ENCODE peak calls at places on chromosomes 5 and 9, in seven cellular contexts. B is mesendoderm, L is GM23248, V is adrenal gland, X is tibial nerve, O is PC-9, Z is neuronal stem cell. M is an unnamed sample.

GRCh38 chr5:141419074-141419880 is 1.6 kb upstream of the PCDHGA11 start:
- DNase-seq in B (no peak), O (no peak), Z (no peak), V (no peak), X (no peak), L (no peak), M (no peak)

GRCh38 chr5:120096413-120096812 is 367.7 kb upstream of the PRR16 start:
- DNase-seq in B (no peak), L (peak; percentile 59), O (no peak), V (no peak), X (no peak), Z (no peak), M (no peak)

GRCh38 chr5:176589039-176589769 is 20.8 kb downstream of the GPRIN1 start:
- DNase-seq in L (no peak), X (no peak), O (no peak), Z (no peak), B (no peak), V (no peak), M (no peak)

GRCh38 chr5:4082966-4083564 is 487.4 kb downstream of the IRX1 start:
- DNase-seq in Z (no peak), X (no peak), B (no peak), O (no peak), V (no peak), L (no peak), M (no peak)

GRCh38 chr5:89560724-89561123 is 677.7 kb upstream of the MEF2C start:
- DNase-seq in B (peak; percentile 22), O (no peak), L (no peak), Z (no peak), X (no peak), V (no peak), M (no peak)

GRCh38 chr5:23631283-23632045 is 124.1 kb downstream of the PRDM9 start:
- DNase-seq in X (no peak), Z (no peak), O (peak; percentile 64), V (no peak), L (peak; percentile 49), B (no peak), M (no peak)

GRCh38 chr9:98882569-98882923 is 61.2 kb upstream of the COL15A1 start:
- DNase-seq in V (no peak), Z (no peak), O (no peak), B (no peak), L (no peak), X (no peak), M (no peak)

GRCh38 chr9:70679845-70680244 is 265.4 kb upstream of the KLF9 start:
- DNase-seq in B (no peak), L (peak; percentile 35), V (peak; percentile 8), O (no peak), X (no peak), Z (no peak), M (no peak)

GRCh38 chr5:97124335-97124734 is 18.1 kb downstream of the LIX1 start:
- DNase-seq in Z (no peak), O (peak; percentile 33), V (no peak), L (no peak), X (no peak), B (peak; percentile 79), M (no peak)

GRCh38 chr5:132420706-132421272 is 51.3 kb downstream of the SLC22A5 start:
- DNase-seq in O (no peak), V (no peak), X (no peak), Z (no peak), L (peak; percentile 18), B (no peak), M (no peak)

GRCh38 chr9:96299823-96300222 is 2.2 kb downstream of the HSD17B3 start:
- DNase-seq in L (peak; percentile 6), X (no peak), V (no peak), O (peak; percentile 12), B (no peak), Z (no peak), M (no peak)

GRCh38 chr5:174581483-174581882 is 142.9 kb upstream of the MSX2 start:
- DNase-seq in V (peak; percentile 20), X (no peak), Z (peak; percentile 26), O (no peak), B (peak; percentile 85), L (peak; percentile 49), M (no peak)

GRCh38 chr9:83043583-83043982 is 19.4 kb downstream of the RASEF start:
- DNase-seq in V (no peak), Z (no peak), B (no peak), O (no peak), L (peak; percentile 13), X (no peak), M (no peak)

GRCh38 chr9:119053070-119053469 is 316.2 kb downstream of the BRINP1 start:
- DNase-seq in X (no peak), Z (no peak), L (no peak), V (no peak), O (no peak), B (no peak), M (no peak)

GRCh38 chr5:38105231-38105570 is 153.2 kb upstream of the EGFLAM start:
- DNase-seq in X (no peak), O (no peak), L (no peak), B (no peak), Z (no peak), V (no peak), M (no peak)

GRCh38 chr5:31192442-31192841 is 1.0 kb upstream of the CDH6 start:
- DNase-seq in X (no peak), O (no peak), B (no peak), V (no peak), L (no peak), Z (no peak), M (no peak)

GRCh38 chr9:70477907-70478480 is 63.5 kb upstream of the KLF9 start:
- DNase-seq in X (no peak), V (no peak), O (no peak), L (no peak), Z (no peak), B (no peak), M (no peak)

GRCh38 chr5:133430095-133430494 is 182.2 kb downstream of the FSTL4 start:
- DNase-seq in L (no peak), B (no peak), Z (no peak), V (no peak), X (no peak), O (no peak), M (no peak)

GRCh38 chr5:158461240-158461854 is 602.4 kb upstream of the CLINT1 start:
- DNase-seq in Z (no peak), V (peak; percentile 15), L (no peak), X (peak; percentile 22), B (no peak), O (no peak), M (peak; percentile 26)

GRCh38 chr5:125411163-125412050 is 665.0 kb upstream of the ZNF608 start:
- DNase-seq in V (peak; percentile 66), B (peak; percentile 52), O (no peak), X (peak; percentile 13), L (peak; percentile 19), Z (no peak), M (no peak)

GRCh38 chr9:38380230-38380871 is 12.2 kb upstream of the ALDH1B1 start:
- DNase-seq in B (peak; percentile 61), V (no peak), X (no peak), O (no peak), Z (no peak), L (peak; percentile 45), M (no peak)

GRCh38 chr5:167425161-167425560 is 866.3 kb upstream of the WWC1 start:
- DNase-seq in X (no peak), Z (no peak), L (no peak), V (no peak), O (no peak), B (peak; percentile 67), M (no peak)

GRCh38 chr9:115675834-115676233 is 477.8 kb upstream of the PAPPA start:
- DNase-seq in X (no peak), O (no peak), V (no peak), B (no peak), L (no peak), Z (no peak), M (no peak)

GRCh38 chr9:30197954-30198353 is 2186.5 kb upstream of the ACO1 start:
- DNase-seq in O (peak; percentile 22), L (no peak), X (no peak), V (no peak), Z (no peak), B (peak; percentile 40), M (no peak)

GRCh38 chr5:176660530-176660859 is 13.2 kb downstream of the TSPAN17 start:
- DNase-seq in O (no peak), X (no peak), L (no peak), Z (no peak), B (no peak), V (no peak), M (no peak)

GRCh38 chr5:55226934-55227737 is at the start of gene MCIDAS:
- DNase-seq in X (no peak), B (peak; percentile 85), O (peak; percentile 66), L (peak; percentile 70), Z (peak; percentile 70), V (peak; percentile 19), M (peak; percentile 70)

GRCh38 chr9:78575041-78575440 is 278.1 kb downstream of the PSAT1 start:
- DNase-seq in Z (peak; percentile 37), X (no peak), B (peak; percentile 26), V (no peak), O (no peak), L (no peak), M (no peak)

GRCh38 chr9:15293084-15293483 is 13.9 kb downstream of the TTC39B start:
- DNase-seq in L (no peak), B (no peak), O (no peak), X (no peak), Z (no peak), V (no peak), M (no peak)
- H3K4me1 ChIP-seq in L (peaks cover 33% of the 10 kb centered on the region), B (peaks cover 14% of the 10 kb centered on the region), O (peaks cover 17% of the 10 kb centered on the region), X (peaks cover 27% of the 10 kb centered on the region), Z (peaks cover 9% of the 10 kb centered on the region), V (peaks cover 32% of the 10 kb centered on the region), M (peaks cover 12% of the 10 kb centered on the region)

GRCh38 chr9:7976167-7976755 is 176.7 kb upstream of the DMAC1 start:
- DNase-seq in X (no peak), O (no peak), L (no peak), V (no peak), B (no peak), Z (no peak), M (no peak)
- H3K4me1 ChIP-seq in X (peaks cover 16% of the 10 kb centered on the region), O (no peaks in the 10 kb centered on the region), L (no peaks in the 10 kb centered on the region), V (no peaks in the 10 kb centered on the region), B (peaks cover 2% of the 10 kb centered on the region), Z (peaks cover 12% of the 10 kb centered on the region), M (no peaks in the 10 kb centered on the region)

GRCh38 chr5:172680921-172681320 is 39.9 kb downstream of the NEURL1B start:
- DNase-seq in V (no peak), Z (no peak), B (peak; percentile 36), O (no peak), L (no peak), X (no peak), M (no peak)
- H3K4me1 ChIP-seq in V (peaks cover 34% of the 10 kb centered on the region), Z (no peaks in the 10 kb centered on the region), B (no peaks in the 10 kb centered on the region), O (peaks cover 3% of the 10 kb centered on the region), L (no peaks in the 10 kb centered on the region), X (peaks cover 9% of the 10 kb centered on the region), M (peaks cover 16% of the 10 kb centered on the region)

DNA sequence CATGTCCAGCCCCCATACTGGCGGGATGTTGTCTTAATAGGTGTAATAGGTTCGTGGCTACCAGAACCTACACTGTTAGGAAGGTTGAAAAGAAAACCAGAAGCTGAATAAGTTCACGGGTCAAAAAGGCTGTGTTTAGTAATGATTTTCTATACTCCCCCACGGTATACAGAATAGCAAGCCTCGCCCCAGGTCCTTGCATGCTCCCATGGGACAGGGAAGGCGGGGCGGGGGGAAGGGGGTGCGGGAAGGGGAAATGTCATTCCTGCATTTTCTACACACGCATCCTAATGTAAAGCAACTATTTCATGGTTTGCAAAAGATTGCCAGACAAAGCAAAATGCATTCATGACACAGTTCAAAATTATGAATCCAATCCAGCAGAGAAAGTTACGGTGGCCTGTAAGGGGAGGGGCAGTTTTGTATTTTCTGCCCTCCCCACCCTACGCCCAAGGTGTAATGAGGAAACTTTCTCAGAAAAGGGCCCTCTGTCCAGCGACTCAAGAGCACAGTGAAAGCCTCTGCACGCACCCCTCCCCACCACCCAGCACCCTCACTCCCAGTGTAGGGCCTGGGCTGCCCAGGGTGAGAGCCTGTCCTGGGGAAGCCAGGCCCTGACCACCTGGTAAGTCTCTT is 105.3 kb downstream of the ROR2 start:
- DNase-seq in X (no peak), B (no peak), O (no peak), L (no peak), V (no peak), Z (no peak), M (no peak)
- H3K4me1 ChIP-seq in X (no peaks in the 10 kb centered on the region), B (peaks cover 13% of the 10 kb centered on the region), O (no peaks in the 10 kb centered on the region), L (peaks cover 26% of the 10 kb centered on the region), V (peaks cover 24% of the 10 kb centered on the region), Z (peaks cover 30% of the 10 kb centered on the region), M (peaks cover 3% of the 10 kb centered on the region)

M was measured in right cardiac atrium.